ENCODE peak calls at places on chromosomes 16 and 17, in nine cellular contexts. S is H9, L is endothelial cell of umbilical vein, T is HCT116, B is IMR-90, M is trophoblast cell, I is DND-41, Y is hepatocyte, X is PC-3. W is an unnamed sample.

GRCh38 chr17:43779145-43780125 is 658 bp upstream of the DUSP3 start:
- DNase-seq in S (peak), T (peak), X (no peak), B (peak), M (no peak), Y (no peak), L (peak), I (no peak), W (no peak)

GRCh38 chr17:47856830-47857229 is 5.9 kb upstream of the SP6 start:
- DNase-seq in I (no peak), M (no peak), L (no peak), Y (no peak), T (no peak), S (no peak), X (no peak), B (no peak), W (no peak)

GRCh38 chr17:32279933-32280716 is 14.5 kb downstream of the RHBDL3 start:
- DNase-seq in L (no peak), M (no peak), B (no peak), Y (no peak), X (no peak), T (no peak), I (no peak), S (peak), W (no peak)

GRCh38 chr17:17414316-17414937 is 62.4 kb upstream of the MED9 start:
- DNase-seq in B (peak), T (no peak), S (no peak), Y (no peak), I (no peak), M (no peak), L (no peak), X (peak), W (no peak)

GRCh38 chr17:74916136-74916850 is 6.8 kb downstream of the USH1G start:
- DNase-seq in I (no peak), B (no peak), Y (no peak), X (no peak), T (no peak), M (no peak), S (no peak), L (no peak), W (no peak)

GRCh38 chr17:48616719-48617514 is 1.8 kb upstream of the HOXB8 start:
- DNase-seq in B (no peak), S (no peak), L (no peak), T (no peak), X (peak), M (no peak), I (no peak), Y (no peak), W (no peak)

GRCh38 chr16:81486555-81487061 is 42.0 kb downstream of the CMIP start:
- DNase-seq in S (no peak), T (no peak), M (no peak), B (peak), L (no peak), X (no peak), I (no peak), Y (no peak), W (no peak)

GRCh38 chr17:6641374-6641818 is 536 bp downstream of the TXNDC17 start:
- DNase-seq in X (peak), Y (peak), T (no peak), S (no peak), L (no peak), I (no peak), M (peak), B (no peak), W (peak)

GRCh38 chr17:77675411-77675810 is 283.1 kb upstream of the TNRC6C start:
- DNase-seq in Y (no peak), M (no peak), I (no peak), X (no peak), L (no peak), S (no peak), T (no peak), B (no peak), W (no peak)

GRCh38 chr17:3879181-3879580 is 13.7 kb downstream of the CAMKK1 start:
- DNase-seq in M (no peak), L (no peak), B (peak), Y (peak), S (no peak), T (no peak), X (no peak), I (no peak), W (no peak)

GRCh38 chr17:82876602-82877391 is 37.0 kb upstream of the ZNF750 start:
- DNase-seq in M (peak), Y (peak), I (no peak), L (peak), B (peak), X (peak), S (peak), T (peak), W (no peak)

GRCh38 chr17:74380959-74381808 is 13.9 kb downstream of the GPR142 start:
- DNase-seq in Y (no peak), L (no peak), M (no peak), T (no peak), S (no peak), B (no peak), I (no peak), X (no peak), W (no peak)

GRCh38 chr17:5545051-5545987 is 39.0 kb downstream of the NLRP1 start:
- DNase-seq in Y (no peak), L (no peak), S (no peak), X (peak), I (peak), T (no peak), M (no peak), B (peak), W (no peak)

GRCh38 chr16:2005646-2006045 is 4.0 kb downstream of the ZNF598 start:
- DNase-seq in B (no peak), L (peak), I (no peak), X (no peak), Y (no peak), T (no peak), M (no peak), S (peak), W (no peak)

GRCh38 chr17:9959377-9959981 is 54.4 kb upstream of the RCVRN start:
- DNase-seq in L (no peak), B (peak), M (no peak), I (peak), X (peak), T (peak), S (peak), Y (peak), W (no peak)

GRCh38 chr17:57756941-57757340 is 11.8 kb upstream of the CCDC182 start:
- DNase-seq in B (no peak), M (no peak), T (no peak), L (no peak), Y (no peak), S (no peak), X (no peak), I (no peak), W (no peak)

GRCh38 chr17:65058151-65058550 is 1.6 kb upstream of the GNA13 start:
- DNase-seq in L (no peak), B (no peak), M (no peak), T (no peak), I (no peak), S (no peak), Y (no peak), X (no peak), W (no peak)

GRCh38 chr17:70171159-70171558 is 1.8 kb downstream of the KCNJ2 start:
- DNase-seq in Y (no peak), S (no peak), I (no peak), M (no peak), L (peak), T (no peak), B (no peak), X (no peak), W (no peak)

GRCh38 chr16:87851141-87851587 is 18.1 kb downstream of the SLC7A5 start:
- DNase-seq in Y (no peak), T (no peak), M (peak), S (no peak), L (no peak), X (no peak), I (no peak), B (no peak), W (no peak)

GRCh38 chr16:81137012-81137335 is 40.8 kb upstream of the GCSH start:
- DNase-seq in Y (peak), S (no peak), B (peak), I (no peak), L (no peak), X (no peak), M (peak), T (no peak), W (no peak)

GRCh38 chr16:56984639-56985038 is 4.7 kb upstream of the NLRC5 start:
- DNase-seq in L (no peak), X (no peak), M (peak), I (no peak), S (no peak), T (peak), B (no peak), Y (no peak), W (no peak)

GRCh38 chr17:69325518-69326301 is 1.2 kb downstream of the ABCA5 start:
- DNase-seq in T (no peak), X (peak), L (no peak), I (no peak), Y (peak), S (no peak), B (no peak), M (no peak), W (no peak)

GRCh38 chr17:57406981-57407286 is 150.6 kb downstream of the MSI2 start:
- DNase-seq in T (no peak), S (no peak), L (no peak), M (no peak), Y (no peak), I (no peak), B (no peak), X (no peak), W (no peak)

GRCh38 chr17:49054342-49055092 is 57.3 kb downstream of the IGF2BP1 start:
- DNase-seq in T (no peak), X (no peak), B (no peak), S (no peak), I (no peak), L (no peak), M (no peak), Y (no peak), W (no peak)

GRCh38 chr17:56076980-56077379 is 76.3 kb upstream of the ANKFN1 start:
- DNase-seq in Y (peak), I (no peak), T (no peak), L (no peak), S (no peak), M (no peak), X (no peak), B (no peak), W (no peak)
- H3K4me2 ChIP-seq in Y (no peak), I (no peak), T (no peak), L (no peak), S (no peak), M (no peak), X (no peak), B (no peak), W (no peak)

GRCh38 chr17:63163158-63163520 is 197.1 kb downstream of the TANC2 start:
- DNase-seq in I (no peak), L (peak), T (no peak), Y (no peak), B (no peak), X (no peak), S (no peak), M (no peak), W (no peak)
- H3K27ac ChIP-seq in I (no peak), L (peak), T (no peak), Y (no peak), B (no peak), X (no peak), S (no peak), M (no peak), W (no peak)

DNA sequence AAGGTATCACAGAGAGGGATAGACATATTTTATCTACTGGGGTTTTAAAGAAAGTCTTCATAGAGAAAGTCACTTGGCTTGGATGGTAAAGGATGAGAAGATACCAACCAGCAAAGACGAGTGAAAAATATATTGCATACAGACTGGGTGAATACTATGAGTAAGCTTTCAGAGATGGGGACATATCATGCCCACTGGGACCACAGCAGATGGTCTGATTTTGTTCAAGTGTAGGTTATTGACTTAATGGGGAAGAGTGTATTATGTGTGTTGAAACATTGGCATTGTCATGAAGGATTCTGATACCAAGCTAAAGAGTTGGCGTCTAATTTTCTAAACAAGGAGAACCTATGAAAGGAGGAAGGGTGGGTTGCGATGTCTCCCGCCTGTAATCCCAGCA is 13.8 kb upstream of the MMD start:
- DNase-seq in S (no peak), X (no peak), Y (no peak), I (no peak), M (no peak), T (no peak), B (no peak), L (no peak), W (no peak)
- H3K4me2 ChIP-seq in S (no peak), X (no peak), Y (no peak), I (no peak), M (no peak), T (no peak), B (no peak), L (no peak), W (no peak)

DNA sequence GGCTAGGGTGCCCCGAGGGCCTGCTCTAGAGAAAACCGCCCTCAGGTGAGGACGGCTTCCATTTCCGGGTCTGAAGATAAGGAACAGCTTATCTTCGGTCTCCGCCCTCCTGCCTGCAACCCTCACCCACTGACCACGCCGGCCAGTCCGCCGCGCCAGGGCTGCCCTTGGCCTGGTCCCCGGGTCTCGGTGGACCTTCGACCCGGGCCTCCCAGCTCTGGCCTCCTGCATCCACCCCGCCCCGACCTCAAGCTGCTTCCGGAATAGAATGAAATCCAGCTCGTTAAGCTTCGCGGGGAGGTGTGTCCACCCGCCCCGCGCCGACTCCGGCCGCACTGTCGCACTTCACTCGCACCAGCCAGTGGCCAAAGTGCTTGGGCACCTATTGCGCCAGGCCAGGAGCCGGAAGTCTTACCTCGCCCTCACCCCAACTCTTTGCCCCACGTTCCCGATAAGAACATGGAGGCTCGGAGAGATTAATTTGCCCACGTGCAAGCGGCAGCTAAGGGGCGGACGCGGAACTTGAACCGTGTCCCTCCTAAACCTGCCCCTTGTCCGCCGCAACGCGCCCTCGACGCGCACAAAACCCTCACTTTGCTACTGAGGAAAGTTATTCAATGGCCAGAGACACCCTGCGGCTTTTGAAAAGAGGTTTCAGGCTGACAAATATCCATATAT is 742 bp upstream of the MMP15 start:
- DNase-seq in T (peak), I (no peak), B (no peak), S (peak), Y (peak), L (no peak), M (peak), X (no peak), W (no peak)
- H3K27ac ChIP-seq in T (peak), I (no peak), B (no peak), S (no peak), Y (peak), L (no peak), M (peak), X (no peak), W (no peak)

GRCh38 chr17:29578626-29579485 is 10.4 kb downstream of the TP53I13 start:
- DNase-seq in L (no peak), S (no peak), M (no peak), T (no peak), B (no peak), X (no peak), I (no peak), Y (no peak), W (no peak)
- H3K4me2 ChIP-seq in L (no peak), S (no peak), M (no peak), T (no peak), B (no peak), X (no peak), I (no peak), Y (no peak), W (no peak)

GRCh38 chr16:31713945-31714898 is 159.4 kb upstream of the ZNF267 start:
- DNase-seq in M (no peak), B (no peak), X (no peak), Y (no peak), L (peak), T (no peak), I (no peak), S (peak), W (no peak)

GRCh38 chr16:31714899-31715504 is 158.6 kb upstream of the ZNF267 start:
- DNase-seq in L (no peak), B (no peak), T (no peak), I (no peak), Y (no peak), M (no peak), X (no peak), S (no peak), W (no peak)

GRCh38 chr16:31718998-31719397 is 154.6 kb upstream of the ZNF267 start:
- DNase-seq in X (no peak), B (no peak), S (no peak), T (no peak), Y (no peak), L (no peak), M (no peak), I (no peak), W (no peak)

GRCh38 chr16:31713071-31713944 is 160.3 kb upstream of the ZNF267 start:
- DNase-seq in I (peak), Y (peak), T (peak), L (peak), S (peak), B (peak), M (peak), X (peak), W (peak)

GRCh38 chr16:31715915-31716314 is 157.7 kb upstream of the ZNF267 start:
- DNase-seq in M (no peak), S (no peak), L (no peak), T (no peak), X (no peak), B (no peak), I (no peak), Y (no peak), W (no peak)
- H3K27ac ChIP-seq in M (no peak), S (no peak), L (no peak), T (no peak), X (no peak), B (no peak), I (no peak), Y (no peak), W (no peak)